ENCODE peak calls at places on chromosome 16, in six cellular contexts. O is naive thymus-derived CD4-positive, alpha-beta T cell; N is stomach; R is transverse colon; E is mesendoderm; P is GM23248. L is an unnamed sample.

GRCh38 chr16:49596119-49596518 is 222.5 kb downstream of the C16orf78 start:
- DNase-seq in E (no peak), O (peak), R (no peak), P (no peak), N (peak), L (no peak)

GRCh38 chr16:14013145-14013570 is 58.0 kb upstream of the MRTFB start:
- DNase-seq in N (no peak), E (no peak), P (no peak), O (no peak), R (no peak), L (no peak)

GRCh38 chr16:20355114-20355782 is 2.7 kb upstream of the UMOD start:
- DNase-seq in N (no peak), E (no peak), R (no peak), P (no peak), O (no peak), L (no peak)

GRCh38 chr16:83305092-83305491 is 502.7 kb upstream of the HSBP1 start:
- DNase-seq in O (no peak), E (no peak), R (no peak), P (peak), N (no peak), L (no peak)

GRCh38 chr16:35749253-35750141 is 2290.1 kb downstream of the TP53TG3F start:
- DNase-seq in E (no peak), P (no peak), O (no peak), N (no peak), R (no peak), L (no peak)

GRCh38 chr16:75372236-75372856 is 61.0 kb downstream of the CFDP1 start:
- DNase-seq in E (no peak), P (peak), O (no peak), R (no peak), N (no peak), L (no peak)

GRCh38 chr16:68289621-68290329 is 21.0 kb downstream of the SLC7A6OS start:
- DNase-seq in E (peak), P (peak), R (no peak), O (peak), N (no peak), L (no peak)

GRCh38 chr16:16004314-16004749 is 54.9 kb downstream of the ABCC1 start:
- DNase-seq in R (no peak), O (no peak), N (no peak), P (peak), E (no peak), L (no peak)

GRCh38 chr16:68287276-68288251 is 23.2 kb downstream of the SLC7A6OS start:
- DNase-seq in N (no peak), O (peak), E (no peak), R (no peak), P (peak), L (peak)

GRCh38 chr16:19005561-19006445 is 22.1 kb downstream of the TMC7 start:
- DNase-seq in P (peak), O (no peak), R (peak), N (peak), E (no peak), L (no peak)

GRCh38 chr16:67943619-67944503 is at the start of gene LCAT:
- DNase-seq in O (no peak), P (no peak), E (no peak), R (peak), N (peak), L (peak)

GRCh38 chr16:48628359-48628985 is 18.5 kb upstream of the N4BP1 start:
- DNase-seq in P (no peak), R (no peak), N (peak), E (no peak), O (no peak), L (peak)

GRCh38 chr16:49528564-49529150 is 155.1 kb downstream of the C16orf78 start:
- DNase-seq in R (no peak), E (no peak), O (peak), P (peak), N (no peak), L (no peak)

GRCh38 chr16:19805459-19806160 is 79.0 kb downstream of the GPRC5B start:
- DNase-seq in N (no peak), E (no peak), O (no peak), P (no peak), R (no peak), L (no peak)

GRCh38 chr16:10572611-10573010 is 7.8 kb downstream of the EMP2 start:
- DNase-seq in E (no peak), N (no peak), P (no peak), R (no peak), O (no peak), L (no peak)

GRCh38 chr16:13136896-13137295 is 235.5 kb downstream of the SHISA9 start:
- DNase-seq in P (no peak), R (no peak), O (no peak), E (no peak), N (no peak), L (no peak)

DNA sequence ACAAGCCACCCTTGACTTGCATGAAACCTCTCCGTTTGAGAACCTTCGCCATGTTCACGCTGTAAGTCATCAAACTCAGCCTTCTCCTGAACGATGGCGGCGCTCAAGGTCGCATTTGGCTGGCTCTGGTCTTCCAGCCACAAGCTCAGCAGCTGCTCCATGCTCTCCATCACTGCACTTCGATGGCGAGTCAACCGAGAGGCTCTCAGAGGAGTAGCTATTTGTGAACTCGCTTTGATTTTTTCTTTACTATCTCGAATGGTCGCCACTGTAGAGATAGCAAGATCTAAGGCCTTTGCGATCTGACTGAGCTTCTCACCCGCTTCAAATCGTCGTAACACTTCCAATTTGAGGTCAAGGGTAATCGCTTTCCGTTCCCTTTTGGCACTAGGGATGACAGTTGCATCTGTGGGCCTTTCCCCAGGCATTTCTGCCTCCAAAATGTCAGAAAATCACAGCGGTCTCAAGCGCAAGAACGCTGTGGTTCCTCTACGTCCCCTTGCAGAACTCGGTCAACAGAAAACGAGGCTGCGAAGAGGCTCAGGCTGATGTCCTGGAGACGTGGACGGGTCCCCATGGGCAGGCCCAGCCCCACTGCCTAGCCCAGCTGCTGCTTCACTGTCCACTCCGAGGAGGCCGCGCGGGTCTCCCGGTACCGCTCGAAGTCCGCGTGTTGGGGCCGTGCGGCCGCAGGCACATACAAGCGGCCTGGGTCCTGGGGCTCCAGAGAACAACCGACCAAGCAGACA is 23.1 kb downstream of the DEF8 start:
- DNase-seq in P (no peak), R (peak), E (no peak), N (no peak), O (no peak), L (no peak)
- H3K27ac ChIP-seq in P (peak), R (peak), E (no peak), N (peak), O (peak), L (peak)

DNA sequence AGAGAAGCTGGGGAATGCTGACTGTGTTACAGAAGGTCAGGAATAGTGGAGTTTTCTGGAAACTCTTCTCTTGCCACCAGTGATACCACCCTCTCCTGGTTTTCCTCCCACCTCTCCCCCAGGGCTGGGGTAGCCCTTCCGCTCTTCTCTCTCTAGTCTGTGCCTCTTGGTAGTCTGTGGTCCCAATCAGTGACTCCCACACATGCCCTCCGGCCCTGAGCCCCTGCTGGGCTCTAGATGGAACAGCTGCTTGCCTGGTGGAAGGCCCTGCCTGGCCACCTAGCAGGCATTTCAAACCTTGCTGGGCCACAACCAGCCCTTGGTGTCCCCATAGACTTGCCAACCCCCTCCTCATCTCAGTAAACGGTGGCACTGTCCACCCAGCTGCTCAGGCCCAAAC is 15.2 kb upstream of the MTSS2 start:
- DNase-seq in R (no peak), E (no peak), O (no peak), P (no peak), N (no peak), L (no peak)
- H3K27ac ChIP-seq in R (peak), E (no peak), O (no peak), P (no peak), N (peak), L (peak)

DNA sequence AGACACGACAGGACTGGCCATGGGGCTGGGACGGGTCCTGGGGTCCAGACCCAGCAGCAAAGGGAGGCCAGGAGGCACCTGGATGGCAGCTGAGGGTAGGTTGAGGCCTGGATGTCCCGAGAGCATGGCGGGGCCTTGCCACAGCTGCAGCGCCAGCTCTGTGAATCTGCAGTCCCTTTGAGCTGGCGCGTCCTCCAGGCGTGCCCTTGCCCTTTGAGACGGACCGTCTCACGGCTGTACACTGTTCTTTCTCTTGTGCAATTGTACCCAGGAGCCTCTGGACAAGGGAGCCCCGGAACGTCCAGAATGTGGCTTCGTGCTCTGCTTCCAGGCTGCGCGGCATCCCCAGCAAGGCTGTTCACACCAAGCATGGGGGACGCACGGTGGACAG is 69.5 kb upstream of the CIBAR2 start:
- DNase-seq in E (no peak), P (no peak), O (no peak), N (no peak), R (no peak), L (no peak)
- H3K27ac ChIP-seq in E (no peak), P (no peak), O (no peak), N (no peak), R (no peak), L (no peak)

GRCh38 chr16:57480127-57480753 is 6.1 kb downstream of the DOK4 start:
- DNase-seq in E (no peak), R (peak), N (peak), P (peak), O (no peak), L (peak)

GRCh38 chr16:57479422-57480126 is 6.7 kb downstream of the DOK4 start:
- DNase-seq in O (no peak), R (peak), E (peak), N (peak), P (peak), L (no peak)

GRCh38 chr16:57477531-57478202 is 8.6 kb downstream of the DOK4 start:
- DNase-seq in O (no peak), E (peak), P (no peak), N (no peak), R (no peak), L (no peak)

GRCh38 chr16:57478396-57479024 is 7.8 kb downstream of the DOK4 start:
- DNase-seq in O (no peak), R (no peak), E (no peak), P (no peak), N (no peak), L (no peak)

GRCh38 chr16:57479043-57479421 is 7.3 kb downstream of the DOK4 start:
- DNase-seq in R (no peak), O (no peak), N (no peak), E (no peak), P (peak), L (no peak)
- H3K27ac ChIP-seq in R (peak), O (no peak), N (peak), E (no peak), P (no peak), L (peak)

GRCh38 chr16:74025-74424 is 1.6 kb upstream of the RHBDF1 start:
- DNase-seq in P (no peak), N (no peak), O (no peak), E (no peak), R (no peak), L (no peak)

GRCh38 chr16:75580-76501 is 2.2 kb upstream of the MPG start:
- DNase-seq in N (peak), E (peak), R (peak), O (no peak), P (peak), L (peak)

GRCh38 chr16:72561-73537 is at the start of gene RHBDF1:
- DNase-seq in P (peak), R (peak), N (peak), E (peak), O (no peak), L (peak)

GRCh38 chr16:76535-77272 is 1.3 kb upstream of the MPG start:
- DNase-seq in O (no peak), R (peak), E (peak), P (peak), N (peak), L (peak)

DNA sequence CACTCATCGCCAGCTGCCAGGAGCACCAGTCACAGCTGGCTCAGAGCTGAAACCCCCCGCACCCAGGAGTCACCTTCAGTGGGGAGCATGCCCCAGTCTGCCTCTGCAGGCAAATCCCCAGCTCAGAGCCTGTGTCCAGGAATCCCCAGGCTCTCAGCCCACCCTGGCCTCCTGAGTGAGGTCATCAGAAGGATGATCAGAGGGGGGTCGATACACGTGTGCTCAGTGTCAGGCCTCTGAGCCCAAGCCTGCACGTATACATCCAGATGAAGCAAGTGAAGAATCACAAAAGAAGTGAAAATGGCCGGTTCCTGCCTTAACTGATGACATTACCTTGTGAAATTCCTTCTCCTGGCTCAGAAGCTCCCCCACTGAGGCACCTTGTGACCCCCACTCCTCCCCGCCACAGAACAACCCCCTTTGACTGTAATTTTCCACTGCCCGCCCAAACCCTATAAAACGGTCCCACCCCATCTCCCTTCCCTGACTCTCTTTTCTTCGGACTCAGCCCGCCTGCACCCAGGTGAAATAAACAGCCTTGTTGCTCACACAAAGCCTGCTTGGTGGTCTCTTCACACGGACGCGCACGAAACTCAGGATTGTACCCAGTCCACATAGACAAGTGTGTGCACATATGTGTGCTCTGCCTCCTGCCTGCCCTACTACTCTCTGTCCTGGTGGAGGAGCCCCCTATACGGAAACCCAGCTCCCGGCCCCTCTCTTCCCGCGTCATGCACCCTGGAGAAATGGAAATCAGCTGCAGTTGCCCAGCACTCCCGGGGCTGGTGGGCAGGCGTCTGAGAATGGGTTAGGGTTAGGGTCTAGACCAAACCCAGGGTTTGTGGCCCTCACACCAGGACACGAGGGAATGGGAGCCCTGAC is 2.2 kb upstream of the RHBDF1 start:
- DNase-seq in R (no peak), E (peak), P (no peak), N (no peak), O (no peak), L (no peak)
- H3K27ac ChIP-seq in R (peak), E (peak), P (no peak), N (peak), O (no peak), L (peak)

GRCh38 chr16:23959069-23959800 is 123.5 kb downstream of the PRKCB start:
- DNase-seq in P (no peak), N (no peak), E (no peak), R (no peak), O (no peak), L (no peak)
- H3K27ac ChIP-seq in P (no peak), N (no peak), E (no peak), R (no peak), O (no peak), L (no peak)

GRCh38 chr16:70736454-70737376 is 50.9 kb upstream of the MTSS2 start:
- DNase-seq in O (peak), P (peak), E (no peak), N (no peak), R (no peak), L (no peak)

GRCh38 chr16:70738083-70738977 is 52.5 kb upstream of the MTSS2 start:
- DNase-seq in N (peak), P (peak), R (peak), E (peak), O (peak), L (peak)

GRCh38 chr16:70735141-70735979 is 49.5 kb upstream of the MTSS2 start:
- DNase-seq in O (no peak), R (no peak), N (no peak), E (peak), P (peak), L (peak)

GRCh38 chr16:70739389-70739788 is 53.5 kb upstream of the MTSS2 start:
- DNase-seq in N (no peak), O (no peak), E (no peak), R (no peak), P (no peak), L (no peak)

DNA sequence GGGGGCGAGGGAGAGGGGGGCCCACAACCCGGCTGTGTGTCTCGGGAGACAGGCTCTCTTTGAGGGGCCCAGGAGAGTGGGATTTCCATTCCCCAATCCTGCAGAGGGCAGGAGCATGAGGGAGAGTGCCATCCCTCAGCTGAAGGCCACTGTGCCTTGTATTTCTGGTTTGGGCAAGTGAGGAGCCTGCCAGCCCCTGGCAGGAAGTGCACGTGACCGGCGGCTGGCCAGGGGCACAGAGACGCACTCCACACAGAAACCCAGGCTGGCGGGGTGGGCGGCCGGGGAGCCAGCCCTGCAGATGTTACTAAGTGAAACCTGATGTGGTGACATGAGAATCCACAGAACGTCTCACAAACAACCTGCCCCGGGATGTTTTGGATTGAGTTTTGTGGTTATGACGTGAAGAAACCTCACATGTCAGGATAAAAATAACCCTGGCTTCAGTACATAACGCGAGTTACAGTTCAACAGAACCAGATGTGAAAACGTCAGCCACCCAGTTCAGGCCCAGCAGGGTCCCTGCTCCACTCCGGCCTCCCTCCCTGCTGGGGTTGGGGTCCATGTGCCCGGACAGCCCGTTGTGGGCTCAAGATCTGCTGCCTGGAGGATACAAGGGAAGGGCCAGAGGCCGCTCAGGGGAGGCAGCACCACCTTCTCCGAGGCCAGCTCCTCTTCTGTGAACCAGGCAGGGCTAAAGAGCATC is 51.7 kb upstream of the MTSS2 start:
- DNase-seq in R (peak), P (peak), O (peak), E (no peak), N (peak), L (peak)
- H3K27ac ChIP-seq in R (peak), P (peak), O (peak), E (no peak), N (peak), L (peak)